ENCODE peak calls at places on chromosome 7, in ten cellular contexts. J is endothelial cell; U is HFFc6; X is T follicular helper cell; L is stimulated activated CD8-positive, alpha-beta memory T cell treated with anti-CD3 and anti-CD28 coated beads, Interleukin-15, amount 100 ng/mL, for 24 hours; W is T-cell; Q is left lung; K is A172; N is left ventricle myocardium inferior; H is mucosa of gallbladder. Y is an unnamed sample.

GRCh38 chr7:111140091-111140870 is 49.4 kb downstream of the LRRN3 start:
- DNase-seq in L (no peak), K (no peak), W (no peak), U (no peak), N (no peak), Q (no peak), X (no peak), J (no peak), H (no peak), Y (no peak)

GRCh38 chr7:18534481-18534880 is 38.9 kb downstream of the HDAC9 start:
- DNase-seq in W (no peak), J (no peak), Q (no peak), H (no peak), N (no peak), L (no peak), X (no peak), U (no peak), K (no peak), Y (no peak)

GRCh38 chr7:64947252-64948000 is 43.4 kb downstream of the ZNF117 start:
- DNase-seq in L (no peak), U (no peak), H (no peak), J (peak; percentile 28), W (no peak), N (no peak), Q (peak; percentile 79), X (no peak), K (no peak), Y (no peak)

GRCh38 chr7:43856316-43856715 is 13.0 kb downstream of the MRPS24 start:
- DNase-seq in W (no peak), X (no peak), L (no peak), K (no peak), U (no peak), H (no peak), Q (no peak), N (no peak), J (no peak), Y (no peak)

GRCh38 chr7:157703534-157704195 is 366.9 kb downstream of the DNAJB6 start:
- DNase-seq in N (no peak), L (no peak), H (no peak), U (no peak), Q (peak; percentile 65), X (no peak), J (no peak), W (no peak), K (no peak), Y (no peak)

GRCh38 chr7:149885191-149886017 is 11.6 kb downstream of the ATP6V0E2 start:
- DNase-seq in N (no peak), H (no peak), W (no peak), J (no peak), L (no peak), K (peak; percentile 23), Q (no peak), X (no peak), U (no peak), Y (peak; percentile 26)

GRCh38 chr7:47456210-47456955 is 125.5 kb downstream of the TNS3 start:
- DNase-seq in K (no peak), H (no peak), W (no peak), Q (no peak), J (no peak), L (no peak), X (no peak), U (no peak), N (no peak), Y (no peak)

GRCh38 chr7:139960158-139960557 is 102.6 kb downstream of the PARP12 start:
- DNase-seq in H (no peak), L (no peak), Q (no peak), N (no peak), U (no peak), W (no peak), J (no peak), X (no peak), K (peak; percentile 13), Y (peak; percentile 35)

GRCh38 chr7:149707448-149707886 is 65.9 kb downstream of the ZNF467 start:
- DNase-seq in L (no peak), N (no peak), H (no peak), K (peak; percentile 8), U (peak; percentile 23), Q (no peak), J (peak; percentile 58), W (no peak), X (no peak), Y (no peak)

GRCh38 chr7:106108988-106109387 is 3.1 kb downstream of the SYPL1 start:
- DNase-seq in H (no peak), N (no peak), K (no peak), Q (no peak), W (no peak), X (no peak), L (no peak), U (no peak), J (no peak), Y (no peak)

GRCh38 chr7:2011266-2012043 is 221.3 kb downstream of the MAD1L1 start:
- DNase-seq in K (no peak), U (no peak), H (no peak), W (no peak), Q (peak; percentile 61), X (no peak), J (no peak), L (no peak), N (peak; percentile 11), Y (no peak)

GRCh38 chr7:150966002-150966401 is 12.1 kb downstream of the KCNH2 start:
- DNase-seq in X (no peak), K (no peak), W (no peak), H (no peak), J (peak; percentile 57), Q (peak; percentile 18), L (no peak), U (no peak), N (peak; percentile 17), Y (no peak)

GRCh38 chr7:38215115-38215514 is 37.1 kb downstream of the STARD3NL start:
- DNase-seq in N (no peak), Q (no peak), W (no peak), L (no peak), U (no peak), J (no peak), X (no peak), K (no peak), H (no peak), Y (peak; percentile 22)

GRCh38 chr7:105940111-105940510 is 23.0 kb upstream of the CDHR3 start:
- DNase-seq in X (no peak), N (no peak), U (no peak), Q (no peak), H (no peak), J (no peak), K (no peak), W (no peak), L (no peak), Y (no peak)

GRCh38 chr7:90900640-90901353 is 304.7 kb downstream of the CDK14 start:
- DNase-seq in K (no peak), X (no peak), W (no peak), N (no peak), J (no peak), L (no peak), U (no peak), Q (no peak), H (no peak), Y (no peak)

GRCh38 chr7:50610521-50611277 is 45.5 kb upstream of the DDC start:
- DNase-seq in Q (no peak), N (no peak), H (no peak), K (peak; percentile 92), U (peak; percentile 55), J (no peak), L (no peak), W (peak; percentile 40), X (peak; percentile 48), Y (peak; percentile 87)

GRCh38 chr7:83410989-83411591 is 237.8 kb downstream of the SEMA3E start:
- DNase-seq in N (no peak), J (no peak), L (no peak), X (no peak), W (no peak), H (peak; percentile 24), K (peak; percentile 45), U (peak; percentile 43), Q (no peak), Y (peak; percentile 35)

GRCh38 chr7:136412952-136413351 is 435.8 kb upstream of the MTPN start:
- DNase-seq in W (no peak), U (no peak), J (no peak), K (no peak), Q (no peak), X (no peak), H (no peak), N (no peak), L (no peak), Y (no peak)

GRCh38 chr7:55192718-55193117 is 172.4 kb upstream of the LANCL2 start:
- DNase-seq in Q (no peak), X (no peak), L (no peak), J (no peak), W (no peak), H (no peak), K (peak; percentile 82), N (no peak), U (peak; percentile 85), Y (peak; percentile 91)

GRCh38 chr7:35584990-35585389 is 109.9 kb downstream of the HERPUD2 start:
- DNase-seq in L (no peak), N (no peak), Q (no peak), J (no peak), H (no peak), U (no peak), X (no peak), W (no peak), K (no peak), Y (no peak)

GRCh38 chr7:20279979-20280378 is 50.7 kb upstream of the ITGB8 start:
- DNase-seq in U (no peak), N (no peak), H (no peak), X (no peak), W (no peak), J (no peak), L (no peak), Q (no peak), K (no peak), Y (no peak)

GRCh38 chr7:11193131-11193867 is 219.6 kb downstream of the PHF14 start:
- DNase-seq in K (no peak), U (peak; percentile 18), J (peak; percentile 12), W (no peak), X (no peak), L (no peak), H (no peak), Q (peak; percentile 74), N (no peak), Y (peak; percentile 54)

GRCh38 chr7:30159698-30160143 is 24.9 kb downstream of the MTURN start:
- DNase-seq in W (no peak), J (no peak), X (no peak), H (no peak), Q (peak; percentile 73), L (no peak), K (peak; percentile 36), U (peak; percentile 32), N (no peak), Y (peak; percentile 42)

GRCh38 chr7:24440851-24441250 is 132.4 kb upstream of the PALS2 start:
- DNase-seq in J (no peak), N (no peak), U (no peak), W (no peak), K (no peak), X (no peak), L (no peak), H (no peak), Q (no peak), Y (no peak)

GRCh38 chr7:140551334-140552239 is 72.3 kb upstream of the MKRN1 start:
- DNase-seq in X (no peak), U (no peak), L (no peak), N (no peak), H (peak; percentile 27), W (no peak), K (no peak), J (no peak), Q (no peak), Y (no peak)

GRCh38 chr7:16668978-16669377 is 23.0 kb downstream of the BZW2 start:
- DNase-seq in U (peak; percentile 34), L (no peak), N (no peak), Q (no peak), H (no peak), X (no peak), J (no peak), K (no peak), W (no peak), Y (peak; percentile 30)

GRCh38 chr7:24227603-24228359 is 56.2 kb upstream of the NPY start:
- DNase-seq in N (no peak), Q (no peak), K (no peak), J (no peak), U (no peak), H (no peak), X (no peak), L (no peak), W (no peak), Y (no peak)

GRCh38 chr7:38675500-38676106 is 44.4 kb upstream of the AMPH start:
- DNase-seq in L (no peak), U (no peak), X (no peak), N (no peak), W (no peak), K (no peak), H (no peak), Q (no peak), J (no peak), Y (no peak)